ENCODE peak calls at places on chromosomes 3 and 15, in four cellular contexts. X is K562, S is HL-60, N is GM12878. O is an unnamed sample.

GRCh38 chr15:36449662-36450145 is 129.7 kb upstream of the CDIN1 start:
- DNase-seq in N (no peak), X (peak), S (no peak), O (no peak)

GRCh38 chr3:12342151-12342550 is 53.3 kb downstream of the PPARG start:
- DNase-seq in S (no peak), N (no peak), X (no peak), O (no peak)

GRCh38 chr3:46233194-46233593 is 9.1 kb upstream of the CCR3 start:
- DNase-seq in S (peak), N (no peak), X (no peak), O (no peak)

GRCh38 chr3:49015765-49016164 is 2.6 kb downstream of the DALRD3 start:
- DNase-seq in S (no peak), N (no peak), X (no peak), O (no peak)

GRCh38 chr3:165210132-165210531 is 13.9 kb upstream of the SLITRK3 start:
- DNase-seq in X (no peak), S (no peak), N (no peak), O (no peak)

GRCh38 chr3:175410251-175410650 is 551.1 kb downstream of the NAALADL2 start:
- DNase-seq in N (no peak), X (no peak), S (no peak), O (no peak)

GRCh38 chr3:79724206-79724605 is 43.6 kb downstream of the ROBO1 start:
- DNase-seq in S (no peak), X (no peak), N (no peak), O (no peak)

GRCh38 chr3:149839874-149840273 is 26.9 kb downstream of the RNF13 start:
- DNase-seq in N (no peak), X (no peak), S (no peak), O (no peak)

GRCh38 chr3:146065573-146066006 is 95.4 kb downstream of the PLOD2 start:
- DNase-seq in S (peak), X (no peak), N (no peak), O (no peak)

GRCh38 chr3:39234705-39235104 is 42.3 kb upstream of the XIRP1 start:
- DNase-seq in N (no peak), S (no peak), X (no peak), O (no peak)

GRCh38 chr3:9615003-9615628 is 34.2 kb upstream of the MTMR14 start:
- DNase-seq in S (no peak), X (no peak), N (no peak), O (no peak)

GRCh38 chr3:131549340-131549739 is 46.6 kb upstream of the MRPL3 start:
- DNase-seq in S (peak), N (no peak), X (peak), O (no peak)

GRCh38 chr15:101536875-101537405 is 47.4 kb upstream of the PCSK6 start:
- DNase-seq in X (no peak), S (no peak), N (no peak), O (no peak)

GRCh38 chr3:194928831-194929594 is 243.3 kb downstream of the FAM43A start:
- DNase-seq in N (no peak), S (no peak), X (peak), O (no peak)

GRCh38 chr3:5239602-5240001 is 52.1 kb downstream of the EDEM1 start:
- DNase-seq in N (no peak), S (no peak), X (no peak), O (no peak)

GRCh38 chr3:158152186-158152585 is 42.3 kb downstream of the RSRC1 start:
- DNase-seq in S (no peak), X (no peak), N (no peak), O (no peak)

GRCh38 chr3:9976736-9977709 is 9.6 kb downstream of the EMC3 start:
- DNase-seq in S (peak), X (peak), N (no peak), O (no peak)

GRCh38 chr3:189941679-189942078 is 179.0 kb downstream of the P3H2 start:
- DNase-seq in N (no peak), S (no peak), X (no peak), O (no peak)

GRCh38 chr3:65833761-65834505 is 204.8 kb downstream of the MAGI1 start:
- DNase-seq in X (no peak), S (no peak), N (no peak), O (no peak)

GRCh38 chr3:51538115-51538458 is 432 bp upstream of the RAD54L2 start:
- DNase-seq in X (no peak), N (no peak), S (no peak), O (no peak)

GRCh38 chr3:96202181-96202580 is 612.2 kb upstream of the EPHA6 start:
- DNase-seq in N (no peak), X (no peak), S (no peak), O (no peak)

GRCh38 chr3:54547051-54547450 is 380.8 kb downstream of the LRTM1 start:
- DNase-seq in X (no peak), S (no peak), N (no peak), O (no peak)

GRCh38 chr3:124747111-124747981 is 17.1 kb downstream of the UMPS start:
- DNase-seq in X (no peak), N (no peak), S (no peak), O (no peak)

GRCh38 chr3:187519428-187519890 is 150.7 kb downstream of the SST start:
- DNase-seq in N (no peak), S (no peak), X (no peak), O (no peak)

GRCh38 chr3:187368765-187369450 is 723 bp downstream of the RTP4 start:
- DNase-seq in X (no peak), S (no peak), N (no peak), O (no peak)

GRCh38 chr3:149506540-149506939 is 32.0 kb downstream of the TM4SF4 start:
- DNase-seq in X (no peak), N (no peak), S (no peak), O (no peak)

GRCh38 chr3:47411696-47412452 is 31.1 kb downstream of the PTPN23 start:
- DNase-seq in X (no peak), S (no peak), N (no peak), O (no peak)

GRCh38 chr3:2706836-2707210 is 403.4 kb downstream of the IL5RA start:
- DNase-seq in S (no peak), X (no peak), N (no peak), O (no peak)

GRCh38 chr3:160755776-160756304 is at the start of gene PPM1L:
- DNase-seq in X (peak), N (no peak), S (peak), O (peak)

GRCh38 chr15:35725353-35725752 is 179.4 kb upstream of the DPH6 start:
- DNase-seq in X (no peak), S (no peak), N (no peak), O (no peak)

GRCh38 chr3:15269091-15269989 is 63.0 kb downstream of the SH3BP5 start:
- DNase-seq in X (peak), N (no peak), S (peak), O (peak)

GRCh38 chr15:63556246-63556645 is 40.9 kb upstream of the FBXL22 start:
- DNase-seq in S (no peak), N (no peak), X (no peak), O (no peak)

GRCh38 chr15:52805351-52806283 is 15.5 kb upstream of the ONECUT1 start:
- DNase-seq in N (no peak), S (no peak), X (no peak), O (no peak)

GRCh38 chr3:72957303-72957702 is 39.3 kb upstream of the PPP4R2 start:
- DNase-seq in N (no peak), X (no peak), S (no peak), O (no peak)

GRCh38 chr3:39808467-39809180 is 785 bp upstream of the MYRIP start:
- DNase-seq in X (no peak), N (no peak), S (no peak), O (no peak)

GRCh38 chr15:66937588-66937987 is 127.8 kb upstream of the SMAD3 start:
- DNase-seq in X (no peak), S (no peak), N (no peak), O (no peak)

GRCh38 chr15:69824075-69824876 is 273.4 kb downstream of the TLE3 start:
- DNase-seq in S (no peak), X (no peak), N (no peak), O (no peak)

GRCh38 chr3:53712817-53713388 is 133.3 kb downstream of the CHDH start:
- DNase-seq in X (no peak), S (no peak), N (no peak), O (no peak)

DNA sequence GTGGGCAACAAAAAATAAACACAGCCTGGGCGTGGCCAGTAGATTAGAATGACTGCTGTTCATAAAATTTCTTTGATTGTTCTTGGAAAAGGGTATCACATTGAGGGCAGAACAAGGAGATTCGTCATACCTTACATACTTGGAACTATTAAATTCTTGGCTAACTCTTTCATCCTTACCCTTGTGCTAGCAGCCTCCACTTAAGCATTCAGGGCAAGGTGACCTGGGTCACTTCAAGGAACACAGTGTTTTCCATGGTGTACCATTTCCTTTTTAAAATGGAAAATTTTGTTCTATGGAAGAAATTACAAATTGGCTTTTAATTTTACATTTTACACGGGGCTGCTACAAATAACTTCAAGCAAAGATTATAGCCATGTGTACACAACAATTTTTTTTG is 60.8 kb downstream of the MINDY4B start:
- DNase-seq in N (no peak), S (no peak), X (no peak), O (no peak)
- TF ChIP-seq SPI1 in N (no peak), S (no peak), X (no peak), O (no peak)

DNA sequence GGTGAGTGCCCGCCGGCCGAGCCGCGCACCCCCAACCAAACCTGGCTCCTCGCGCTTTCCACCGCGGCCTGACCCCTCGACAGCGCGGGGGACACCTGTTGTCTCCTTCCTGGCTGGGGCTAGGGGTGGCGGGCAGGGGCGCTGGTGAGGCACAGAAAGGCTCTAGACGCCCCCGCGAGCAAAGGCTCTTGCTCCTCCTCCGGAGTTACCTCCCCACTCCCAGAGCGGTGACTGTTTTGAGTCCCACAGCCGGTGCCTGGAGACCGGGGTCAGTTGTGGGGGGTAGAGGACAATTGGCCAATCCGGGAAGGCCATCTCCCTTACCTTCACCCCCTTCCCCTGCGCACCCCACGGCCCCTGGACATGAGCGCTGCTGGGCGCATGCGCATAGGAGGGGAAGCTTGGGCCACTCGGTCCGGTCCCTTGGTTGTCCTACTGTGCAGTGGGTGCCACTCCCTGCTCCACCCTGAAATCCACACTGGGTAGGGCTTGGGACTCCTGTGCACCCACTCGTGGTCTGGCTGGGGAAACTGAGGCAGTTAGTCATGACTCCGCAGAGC is 554 bp downstream of the CHST13 start:
- DNase-seq in X (peak), S (no peak), N (no peak), O (no peak)
- TF ChIP-seq SPI1 in X (no peak), S (no peak), N (no peak), O (no peak)

DNA sequence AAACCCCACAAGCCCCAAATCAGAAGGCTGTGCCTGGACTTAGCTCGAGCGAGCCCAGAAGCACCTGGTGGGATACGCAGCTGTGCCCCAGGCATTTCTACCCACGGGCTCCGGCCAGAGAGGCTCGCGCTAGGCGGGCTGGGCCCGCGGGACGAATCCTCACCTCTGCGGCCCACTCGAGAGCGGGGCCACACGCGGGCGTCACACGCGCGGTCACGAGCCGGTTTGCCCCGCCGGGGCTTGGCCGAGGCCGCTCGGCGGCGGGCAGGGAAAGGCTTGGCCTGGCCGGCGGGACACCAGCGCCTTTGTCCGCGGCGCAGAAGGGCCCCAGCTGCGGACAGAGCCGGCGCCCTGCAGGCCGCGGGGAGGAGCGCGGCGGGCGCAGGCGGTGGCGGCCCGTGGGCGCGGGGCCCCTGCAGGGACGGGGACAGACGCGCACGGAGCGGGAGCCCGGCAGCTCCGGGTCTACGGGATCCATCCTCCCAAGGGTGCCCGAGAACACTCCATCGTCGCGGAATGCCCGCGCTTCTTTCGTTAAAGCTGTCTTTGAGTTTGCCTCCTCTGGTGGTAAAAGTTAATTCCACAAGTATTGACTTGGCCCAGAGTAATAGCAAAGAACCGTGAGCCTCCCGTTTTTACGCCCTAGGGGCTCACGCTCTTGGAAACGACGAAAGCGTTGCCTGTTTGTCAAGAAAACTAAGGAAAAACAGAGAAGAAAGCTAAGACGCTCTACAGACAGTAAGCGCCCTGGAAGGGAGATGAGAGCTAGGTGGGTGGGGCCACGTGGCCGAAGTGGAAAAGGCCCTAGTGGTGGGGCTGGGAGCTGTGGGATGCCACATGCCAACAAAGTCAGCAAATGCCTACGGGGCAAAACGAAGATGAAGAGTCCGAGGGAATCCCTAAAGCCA is 26.4 kb downstream of the TYRO3 start:
- DNase-seq in N (no peak), X (no peak), S (peak), O (no peak)
- TF ChIP-seq SPI1 in N (no peak), X (no peak), S (no peak), O (no peak)

DNA sequence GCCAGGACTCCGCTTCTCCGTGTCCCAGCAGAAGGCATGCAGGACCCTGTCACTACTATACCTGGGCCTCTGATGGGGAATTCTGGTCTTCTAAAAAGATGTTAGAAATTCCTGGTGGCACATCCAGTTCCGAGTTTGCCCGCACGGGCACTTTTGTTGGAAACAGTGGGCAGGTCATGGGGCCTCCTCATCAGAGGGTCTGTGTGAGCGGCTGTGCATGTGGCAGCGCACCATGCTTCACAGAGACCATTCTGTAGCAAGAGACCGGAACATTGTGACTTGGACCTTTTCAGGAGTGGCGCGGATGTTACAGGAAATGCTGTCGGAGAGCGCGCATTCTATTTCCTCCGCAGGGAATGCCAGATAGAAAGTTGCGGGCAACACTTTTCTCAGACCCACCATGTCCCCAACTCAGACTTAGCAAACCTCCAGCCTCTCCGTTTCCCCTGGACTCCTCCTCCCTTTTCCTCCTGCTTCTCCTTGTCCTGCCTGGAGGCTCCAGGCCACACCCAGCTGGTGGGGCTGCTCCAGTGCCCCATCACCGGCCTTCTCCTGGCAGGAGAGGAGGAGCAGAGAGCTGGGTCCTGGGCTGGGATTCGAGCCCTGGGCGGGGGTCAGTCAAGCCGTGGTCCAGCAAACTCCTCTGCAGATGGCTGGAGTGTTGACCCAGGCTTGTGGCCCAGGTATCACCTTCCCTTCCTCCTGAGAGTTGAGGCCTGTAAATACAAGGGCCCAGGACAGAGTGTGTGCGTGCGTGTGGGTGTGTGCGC is 46.6 kb downstream of the KLF13 start:
- DNase-seq in N (no peak), S (no peak), X (no peak), O (no peak)
- TF ChIP-seq SPI1 in N (no peak), S (no peak), X (no peak), O (no peak)

DNA sequence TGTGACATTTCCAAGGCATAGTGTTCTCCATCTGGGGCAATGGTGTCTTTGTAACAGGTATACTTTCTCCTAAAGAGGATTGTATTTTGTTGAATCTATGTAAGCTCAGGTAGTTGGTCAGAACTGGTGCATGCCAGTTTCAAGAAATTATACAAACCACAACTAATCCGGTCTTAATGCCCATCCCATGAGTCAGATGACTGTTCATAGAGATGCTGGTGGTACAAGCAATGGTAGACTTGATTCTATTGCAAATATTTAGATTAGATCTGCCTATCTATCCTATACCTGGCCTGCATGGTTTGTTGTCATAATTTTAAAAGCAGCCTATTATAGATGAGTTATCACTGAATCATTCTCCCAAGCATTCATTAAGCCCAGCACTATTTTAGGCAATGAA is 43.5 kb downstream of the ATP13A5 start:
- DNase-seq in N (no peak), S (no peak), X (no peak), O (no peak)
- TF ChIP-seq SPI1 in N (no peak), S (no peak), X (no peak), O (no peak)

O was measured in GM12891.